ENCODE peak calls at places on chromosomes 7 and 10, in nine cellular contexts. P, O, H, R, B, F, V, G and U are unnamed samples.

GRCh38 chr10:75180592-75180991 is 30.0 kb upstream of the VDAC2 start:
- DNase-seq in P (no peak), O (no peak), H (no peak), R (peak), B (no peak), F (no peak), V (peak), G (no peak), U (no peak)

GRCh38 chr10:127485153-127485857 is 63.8 kb upstream of the NPS start:
- DNase-seq in P (peak), O (no peak), H (no peak), R (peak), B (no peak), F (peak), V (peak), G (no peak), U (peak)

GRCh38 chr7:95843286-95843685 is 70.9 kb downstream of the DYNC1I1 start:
- DNase-seq in P (no peak), O (no peak), H (no peak), R (peak), B (no peak), F (no peak), V (peak), G (no peak), U (no peak)

GRCh38 chr7:132311747-132312146 is 264.5 kb downstream of the PLXNA4 start:
- DNase-seq in P (no peak), O (no peak), H (no peak), R (no peak), B (no peak), F (no peak), V (no peak), G (no peak), U (no peak)

GRCh38 chr7:133489906-133490305 is 237.0 kb downstream of the EXOC4 start:
- DNase-seq in P (no peak), O (no peak), H (no peak), R (no peak), B (no peak), F (no peak), V (no peak), G (no peak), U (no peak)

GRCh38 chr7:93873998-93874574 is 16.5 kb downstream of the TFPI2 start:
- DNase-seq in P (no peak), O (no peak), H (no peak), R (no peak), B (no peak), F (no peak), V (no peak), G (no peak), U (no peak)

GRCh38 chr7:144057954-144058353 is 9.2 kb downstream of the OR2A5 start:
- DNase-seq in P (peak), O (no peak), H (no peak), R (peak), B (no peak), F (peak), V (peak), G (no peak), U (no peak)

GRCh38 chr7:44201813-44202212 is 1.0 kb downstream of the YKT6 start:
- DNase-seq in P (no peak), O (no peak), H (no peak), R (peak), B (no peak), F (no peak), V (peak), G (no peak), U (no peak)

GRCh38 chr10:79070611-79071534 is 2.1 kb downstream of the ZMIZ1 start:
- DNase-seq in P (peak), O (no peak), H (no peak), R (peak), B (peak), F (no peak), V (peak), G (no peak), U (peak)

GRCh38 chr7:131161103-131161502 is 166.6 kb upstream of the MKLN1 start:
- DNase-seq in P (no peak), O (no peak), H (no peak), R (peak), B (no peak), F (no peak), V (peak), G (no peak), U (no peak)

GRCh38 chr10:106440355-106440754 is 724.2 kb downstream of the SORCS1 start:
- DNase-seq in P (no peak), O (no peak), H (no peak), R (peak), B (no peak), F (no peak), V (no peak), G (no peak), U (peak)

GRCh38 chr7:157875230-157876179 is 538.7 kb downstream of the DNAJB6 start:
- DNase-seq in P (peak), O (no peak), H (peak), R (peak), B (peak), F (no peak), V (peak), G (no peak), U (no peak)

GRCh38 chr7:31950101-31950755 is 120.0 kb downstream of the PDE1C start:
- DNase-seq in P (no peak), O (peak), H (no peak), R (peak), B (no peak), F (no peak), V (peak), G (no peak), U (no peak)

GRCh38 chr10:70317272-70317942 is 33.6 kb upstream of the NPFFR1 start:
- DNase-seq in P (no peak), O (no peak), H (peak), R (no peak), B (no peak), F (no peak), V (no peak), G (no peak), U (no peak)

GRCh38 chr7:97012293-97013005 is 7.1 kb downstream of the DLX6 start:
- DNase-seq in P (no peak), O (no peak), H (no peak), R (no peak), B (no peak), F (no peak), V (no peak), G (no peak), U (no peak)

GRCh38 chr7:142733271-142733670 is 16.0 kb upstream of the PRSS1 start:
- DNase-seq in P (no peak), O (no peak), H (no peak), R (no peak), B (no peak), F (no peak), V (no peak), G (no peak), U (no peak)

GRCh38 chr7:90768301-90768700 is 172.2 kb downstream of the CDK14 start:
- DNase-seq in P (no peak), O (no peak), H (no peak), R (no peak), B (no peak), F (no peak), V (no peak), G (no peak), U (no peak)

GRCh38 chr10:100562008-100562672 is 26.4 kb downstream of the HIF1AN start:
- DNase-seq in P (no peak), O (peak), H (no peak), R (peak), B (peak), F (peak), V (peak), G (no peak), U (peak)

GRCh38 chr10:125164421-125164820 is 4.1 kb upstream of the CTBP2 start:
- DNase-seq in P (no peak), O (no peak), H (no peak), R (no peak), B (no peak), F (no peak), V (no peak), G (no peak), U (no peak)

GRCh38 chr7:31488562-31489203 is 25.2 kb upstream of the ITPRID1 start:
- DNase-seq in P (peak), O (peak), H (peak), R (peak), B (peak), F (peak), V (peak), G (no peak), U (no peak)

GRCh38 chr7:158613481-158613880 is 25.9 kb upstream of the PTPRN2 start:
- DNase-seq in P (no peak), O (peak), H (peak), R (peak), B (no peak), F (peak), V (no peak), G (no peak), U (no peak)

GRCh38 chr10:54363390-54363789 is 437.6 kb downstream of the PCDH15 start:
- DNase-seq in P (no peak), O (no peak), H (no peak), R (no peak), B (no peak), F (no peak), V (no peak), G (no peak), U (no peak)

GRCh38 chr10:68099736-68100135 is 9.6 kb upstream of the MYPN start:
- DNase-seq in P (peak), O (no peak), H (no peak), R (peak), B (no peak), F (no peak), V (peak), G (no peak), U (peak)

GRCh38 chr10:102776779-102777417 is 33.1 kb downstream of the WBP1L start:
- DNase-seq in P (peak), O (no peak), H (no peak), R (peak), B (peak), F (peak), V (peak), G (peak), U (peak)

GRCh38 chr7:144792050-144792449 is 43.8 kb downstream of the TPK1 start:
- DNase-seq in P (no peak), O (no peak), H (no peak), R (no peak), B (no peak), F (no peak), V (no peak), G (no peak), U (no peak)

GRCh38 chr7:149238051-149238450 is 1.4 kb upstream of the ZNF212 start:
- DNase-seq in P (no peak), O (no peak), H (peak), R (peak), B (no peak), F (no peak), V (no peak), G (no peak), U (no peak)

GRCh38 chr7:52365349-52365748 is 670.1 kb upstream of the POM121L12 start:
- DNase-seq in P (no peak), O (no peak), H (no peak), R (no peak), B (no peak), F (no peak), V (no peak), G (no peak), U (no peak)

GRCh38 chr10:12945709-12946359 is 55.7 kb downstream of the CCDC3 start:
- DNase-seq in P (no peak), O (peak), H (peak), R (no peak), B (no peak), F (no peak), V (peak), G (no peak), U (no peak)

GRCh38 chr7:89123871-89124270 is 328.3 kb upstream of the TEX47 start:
- DNase-seq in P (no peak), O (no peak), H (no peak), R (no peak), B (no peak), F (no peak), V (no peak), G (no peak), U (no peak)

GRCh38 chr10:87694011-87694794 is 34.5 kb downstream of the PAPSS2 start:
- DNase-seq in P (peak), O (no peak), H (no peak), R (no peak), B (no peak), F (no peak), V (no peak), G (no peak), U (no peak)

GRCh38 chr7:16753932-16754571 is 497 bp downstream of the TSPAN13 start:
- DNase-seq in P (peak), O (peak), H (no peak), R (peak), B (peak), F (no peak), V (no peak), G (no peak), U (no peak)
- H3K4me3 ChIP-seq in P (peak), O (peak), H (peak), R (peak), B (peak), F (peak), V (peak), G (peak), U (peak)

GRCh38 chr7:76050545-76050944 is 2.6 kb downstream of the MDH2 start:
- DNase-seq in P (no peak), O (no peak), H (no peak), R (no peak), B (no peak), F (no peak), V (no peak), G (no peak), U (no peak)

GRCh38 chr7:76047811-76048667 is at the start of the genes MDH2 and STYXL1:
- DNase-seq in P (peak), O (peak), H (peak), R (peak), B (peak), F (peak), V (peak), G (peak), U (peak)

GRCh38 chr7:76047305-76047810 is 442 bp downstream of the STYXL1 start:
- DNase-seq in P (no peak), O (no peak), H (peak), R (peak), B (no peak), F (no peak), V (peak), G (no peak), U (no peak)

GRCh38 chr7:76048668-76048988 is 722 bp downstream of the MDH2 start:
- DNase-seq in P (peak), O (no peak), H (peak), R (no peak), B (no peak), F (no peak), V (no peak), G (no peak), U (no peak)

DNA sequence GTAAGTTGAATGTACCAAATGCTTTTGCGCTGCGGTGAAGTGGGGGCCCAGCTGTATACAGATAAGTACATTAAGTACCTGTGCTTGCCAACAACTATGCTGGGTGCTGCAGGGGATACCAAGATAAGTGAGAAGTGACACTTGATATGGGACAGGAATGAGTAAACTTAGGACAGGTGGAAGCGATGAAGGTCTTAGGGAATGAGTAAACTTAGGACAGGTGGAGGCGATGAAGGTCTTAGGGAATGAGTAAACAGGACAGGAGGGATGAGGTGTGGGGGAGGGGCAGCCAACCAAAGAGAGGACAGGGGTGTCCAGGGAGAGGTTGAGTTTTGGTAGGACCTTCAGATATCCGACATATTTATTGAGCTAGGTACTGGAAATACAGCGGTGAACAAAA is 1.4 kb downstream of the MDH2 start:
- DNase-seq in P (no peak), O (no peak), H (no peak), R (no peak), B (no peak), F (no peak), V (no peak), G (no peak), U (no peak)
- H3K4me3 ChIP-seq in P (peak), O (peak), H (peak), R (peak), B (peak), F (peak), V (peak), G (peak), U (peak)

DNA sequence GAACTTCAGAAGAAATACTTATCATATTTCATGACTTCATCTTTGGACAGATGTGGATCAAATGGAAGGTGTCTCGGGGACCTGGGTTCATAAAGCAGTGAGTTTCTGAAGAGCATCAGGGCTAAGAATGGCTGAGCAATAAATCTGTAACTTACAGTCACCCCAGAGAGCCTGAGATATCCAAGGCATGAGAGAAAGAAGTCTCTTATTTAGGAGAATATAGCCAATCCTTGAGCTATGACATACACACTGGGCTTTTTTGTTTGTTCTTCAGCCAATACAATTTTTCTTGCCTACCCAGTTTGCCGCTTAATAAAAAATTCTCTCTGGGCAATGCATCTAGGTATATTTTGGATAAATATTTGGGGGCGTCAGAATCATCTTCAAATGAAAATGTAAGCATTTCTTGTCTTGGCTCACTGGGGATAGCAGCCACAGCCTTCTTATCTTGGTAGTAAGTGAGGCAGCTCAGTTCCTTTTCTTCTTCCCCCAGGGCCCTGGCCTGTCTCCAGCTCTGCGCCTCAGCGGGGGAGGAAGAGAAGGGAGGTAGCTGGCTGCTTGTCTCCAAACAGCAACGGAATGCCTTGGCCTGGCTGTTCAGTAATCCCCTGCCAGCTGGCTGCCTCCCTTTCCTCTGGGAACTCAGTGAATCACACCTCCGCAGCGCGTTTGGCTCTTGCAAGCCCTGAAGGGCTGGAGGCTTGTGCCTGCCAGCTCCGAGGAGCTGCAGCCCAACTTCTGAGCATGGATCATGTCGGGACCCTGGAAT is 252.8 kb upstream of the INHBA start:
- DNase-seq in P (peak), O (no peak), H (no peak), R (peak), B (peak), F (peak), V (peak), G (peak), U (peak)
- H3K4me3 ChIP-seq in P (no peak), O (no peak), H (no peak), R (peak), B (no peak), F (no peak), V (no peak), G (peak), U (no peak)

DNA sequence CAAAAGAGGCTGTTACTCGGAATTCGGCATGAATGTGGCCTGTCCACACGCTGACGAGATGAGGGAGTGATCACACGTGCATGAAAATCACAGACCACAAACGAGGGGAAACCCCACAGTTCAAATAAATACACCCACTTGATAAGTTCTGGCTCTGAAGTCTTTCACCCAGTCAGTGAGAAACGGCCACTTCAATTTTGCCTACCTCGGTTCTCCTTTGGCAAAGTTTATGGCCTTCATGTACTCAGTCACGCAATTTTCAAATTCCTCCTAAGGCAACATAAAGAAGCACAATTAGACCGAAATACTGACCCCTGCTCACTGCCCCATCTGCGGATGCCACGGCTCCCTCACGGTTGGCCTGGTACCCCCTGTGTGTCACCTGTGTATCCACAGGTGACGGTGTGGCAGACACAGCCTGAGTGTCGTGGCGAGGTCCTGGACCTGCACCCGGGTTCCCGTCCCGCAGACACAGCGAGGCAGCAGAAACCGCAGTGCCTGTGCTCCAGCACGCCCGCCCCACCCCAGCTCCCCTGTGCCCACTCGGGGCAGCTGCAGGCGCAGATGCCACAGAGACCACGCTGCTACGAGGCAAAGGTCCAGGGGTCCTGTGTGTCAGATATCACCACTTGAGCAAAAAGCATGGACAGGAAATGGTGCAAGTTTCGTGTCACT is 1.4 kb downstream of the CFAP46 start:
- DNase-seq in P (no peak), O (no peak), H (no peak), R (no peak), B (no peak), F (no peak), V (no peak), G (no peak), U (no peak)
- H3K4me3 ChIP-seq in P (no peak), O (no peak), H (no peak), R (no peak), B (peak), F (no peak), V (no peak), G (no peak), U (no peak)

GRCh38 chr10:121668336-121669009 is 70.2 kb upstream of the FGFR2 start:
- DNase-seq in P (peak), O (no peak), H (no peak), R (no peak), B (no peak), F (no peak), V (peak), G (no peak), U (no peak)

GRCh38 chr10:121662945-121663917 is 65.0 kb upstream of the FGFR2 start:
- DNase-seq in P (no peak), O (no peak), H (peak), R (no peak), B (peak), F (no peak), V (no peak), G (no peak), U (no peak)

GRCh38 chr10:121667948-121668335 is 69.7 kb upstream of the FGFR2 start:
- DNase-seq in P (no peak), O (no peak), H (no peak), R (no peak), B (no peak), F (no peak), V (peak), G (no peak), U (no peak)

GRCh38 chr10:121664671-121665070 is 66.4 kb upstream of the FGFR2 start:
- DNase-seq in P (no peak), O (no peak), H (no peak), R (no peak), B (no peak), F (no peak), V (no peak), G (no peak), U (no peak)

DNA sequence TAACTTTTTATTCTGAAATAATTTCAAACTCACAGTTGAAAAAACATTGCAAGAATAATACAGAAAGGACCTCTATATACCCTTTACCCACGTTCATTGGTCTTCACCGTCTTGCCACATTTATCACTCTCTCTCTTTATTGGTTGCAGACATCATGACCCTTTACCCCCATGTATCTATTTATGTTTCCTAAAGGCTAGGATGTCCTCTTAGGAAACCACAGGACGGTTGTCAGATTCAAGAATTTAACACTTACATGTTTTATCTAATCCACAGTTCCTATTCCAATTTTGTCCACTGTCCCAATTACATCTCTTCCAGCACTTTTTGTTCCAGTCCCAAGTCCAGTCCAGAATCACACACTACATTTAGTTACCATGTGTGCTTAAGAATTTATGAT is 67.6 kb upstream of the FGFR2 start:
- DNase-seq in P (no peak), O (no peak), H (no peak), R (no peak), B (no peak), F (no peak), V (no peak), G (no peak), U (no peak)
- H3K4me3 ChIP-seq in P (no peak), O (no peak), H (no peak), R (no peak), B (no peak), F (no peak), V (no peak), G (no peak), U (no peak)

GRCh38 chr10:42598249-42598873 is 40.0 kb downstream of the ZNF33B start:
- DNase-seq in P (no peak), O (no peak), H (no peak), R (no peak), B (no peak), F (no peak), V (peak), G (no peak), U (no peak)
- H3K4me3 ChIP-seq in P (no peak), O (no peak), H (no peak), R (no peak), B (no peak), F (no peak), V (no peak), G (no peak), U (no peak)